ENCODE peak calls at places on chromosomes 3 and 15, in four cellular contexts. W is GM12878, K is HCT116, Z is K562. T is an unnamed sample.

GRCh38 chr3:46010519-46011113 is 15.0 kb upstream of the FYCO1 start:
- DNase-seq in W (no peak), K (no peak), Z (no peak), T (no peak)

GRCh38 chr3:184572528-184573270 is 11.1 kb downstream of the EPHB3 start:
- DNase-seq in W (no peak), K (no peak), Z (no peak), T (no peak)

GRCh38 chr3:58206406-58207011 is 4.3 kb downstream of the DNASE1L3 start:
- DNase-seq in W (no peak), K (no peak), Z (no peak), T (no peak)

GRCh38 chr3:177357352-177358084 is 160.2 kb upstream of the TBL1XR1 start:
- DNase-seq in W (no peak), K (peak; percentile 97), Z (peak; percentile 84), T (peak; percentile 43)

GRCh38 chr15:32928876-32929275 is 211.1 kb downstream of the GREM1 start:
- DNase-seq in W (no peak), K (no peak), Z (no peak), T (no peak)

GRCh38 chr15:27846722-27847420 is 252.2 kb downstream of the OCA2 start:
- DNase-seq in W (no peak), K (no peak), Z (no peak), T (peak; percentile 33)

GRCh38 chr15:90839187-90840071 is 29.0 kb upstream of the FURIN start:
- DNase-seq in W (no peak), K (no peak), Z (no peak), T (peak; percentile 85)

GRCh38 chr15:92619380-92620101 is 36.0 kb downstream of the FAM174B start:
- DNase-seq in W (no peak), K (no peak), Z (no peak), T (no peak)

GRCh38 chr3:69524826-69525225 is 138.9 kb upstream of the FRMD4B start:
- DNase-seq in W (no peak), K (no peak), Z (no peak), T (no peak)

GRCh38 chr3:139355502-139355901 is 11.7 kb downstream of the MRPS22 start:
- DNase-seq in W (no peak), K (no peak), Z (no peak), T (no peak)

GRCh38 chr15:51751687-51752683 is 588 bp downstream of the TMOD2 start:
- DNase-seq in W (no peak), K (no peak), Z (peak; percentile 44), T (no peak)

GRCh38 chr15:64263567-64263966 is 92.4 kb downstream of the CSNK1G1 start:
- DNase-seq in W (peak; percentile 19), K (no peak), Z (no peak), T (no peak)

GRCh38 chr3:71611099-71611498 is 27.6 kb upstream of the FOXP1 start:
- DNase-seq in W (no peak), K (no peak), Z (no peak), T (no peak)

GRCh38 chr3:184361532-184361931 is at the start of the genes CLCN2 and POLR2H:
- DNase-seq in W (no peak), K (no peak), Z (peak; percentile 81), T (no peak)

GRCh38 chr3:100437879-100438622 is 36.7 kb downstream of the LNP1 start:
- DNase-seq in W (no peak), K (no peak), Z (no peak), T (no peak)

GRCh38 chr15:75212200-75212858 is 10.6 kb downstream of the C15orf39 start:
- DNase-seq in W (no peak), K (no peak), Z (no peak), T (no peak)

GRCh38 chr15:48720646-48721045 is 75.1 kb upstream of the FBN1 start:
- DNase-seq in W (no peak), K (no peak), Z (no peak), T (no peak)

GRCh38 chr3:71905426-71905825 is 120.5 kb upstream of the PROK2 start:
- DNase-seq in W (peak; percentile 38), K (no peak), Z (no peak), T (no peak)

GRCh38 chr3:24340966-24341365 is 153.7 kb downstream of the THRB start:
- DNase-seq in W (no peak), K (no peak), Z (no peak), T (no peak)

GRCh38 chr3:24341668-24342067 is 153.0 kb downstream of the THRB start:
- DNase-seq in W (no peak), K (no peak), Z (no peak), T (no peak)

GRCh38 chr3:24338409-24338808 is 156.2 kb downstream of the THRB start:
- DNase-seq in W (no peak), K (no peak), Z (no peak), T (no peak)

GRCh38 chr3:24339266-24339825 is 155.3 kb downstream of the THRB start:
- DNase-seq in W (no peak), K (no peak), Z (no peak), T (no peak)

DNA sequence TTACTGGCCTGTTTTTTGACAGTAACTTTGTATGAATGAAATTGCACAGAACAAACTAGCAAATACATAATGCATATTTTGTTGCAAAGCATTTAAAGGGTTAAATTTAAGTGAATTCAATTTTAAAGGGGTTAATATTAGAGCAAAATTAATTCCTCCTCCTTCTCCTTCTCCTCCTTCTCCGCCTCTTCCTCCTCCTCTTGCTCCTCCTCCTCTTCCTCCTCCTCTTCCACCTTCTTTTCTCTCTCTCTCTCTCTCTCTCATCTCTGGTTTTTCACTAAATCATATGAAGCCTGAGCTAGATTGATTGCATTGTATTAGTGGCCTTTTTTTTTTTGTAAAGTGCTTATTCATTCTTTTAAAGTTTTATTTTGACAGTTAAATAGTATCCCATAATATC is 154.5 kb downstream of the THRB start:
- DNase-seq in W (no peak), K (no peak), Z (no peak), T (no peak)
- TF ChIP-seq EGR1 in W (no peak), K (no peak), Z (no peak), T (no peak)

GRCh38 chr3:197908957-197909701 is 40.9 kb upstream of the RPL35A start:
- DNase-seq in W (no peak), K (no peak), Z (no peak), T (no peak)

GRCh38 chr3:197907196-197907595 is 42.8 kb upstream of the RPL35A start:
- DNase-seq in W (no peak), K (no peak), Z (no peak), T (no peak)

GRCh38 chr3:197913981-197914380 is 36.0 kb upstream of the RPL35A start:
- DNase-seq in W (no peak), K (no peak), Z (no peak), T (no peak)

GRCh38 chr3:197912770-197913476 is 37.1 kb upstream of the RPL35A start:
- DNase-seq in W (no peak), K (no peak), Z (no peak), T (no peak)
- TF ChIP-seq EGR1 in W (no peak), K (no peak), Z (no peak), T (peak; percentile 6)

GRCh38 chr3:1561397-1561796 is 468.6 kb downstream of the CNTN6 start:
- DNase-seq in W (no peak), K (no peak), Z (no peak), T (no peak)
- TF ChIP-seq EGR1 in W (no peak), K (no peak), Z (no peak), T (no peak)

GRCh38 chr3:4228295-4228694 is 74.9 kb upstream of the SETMAR start:
- DNase-seq in W (no peak), K (no peak), Z (no peak), T (no peak)
- TF ChIP-seq EGR1 in W (no peak), K (no peak), Z (no peak), T (no peak)

DNA sequence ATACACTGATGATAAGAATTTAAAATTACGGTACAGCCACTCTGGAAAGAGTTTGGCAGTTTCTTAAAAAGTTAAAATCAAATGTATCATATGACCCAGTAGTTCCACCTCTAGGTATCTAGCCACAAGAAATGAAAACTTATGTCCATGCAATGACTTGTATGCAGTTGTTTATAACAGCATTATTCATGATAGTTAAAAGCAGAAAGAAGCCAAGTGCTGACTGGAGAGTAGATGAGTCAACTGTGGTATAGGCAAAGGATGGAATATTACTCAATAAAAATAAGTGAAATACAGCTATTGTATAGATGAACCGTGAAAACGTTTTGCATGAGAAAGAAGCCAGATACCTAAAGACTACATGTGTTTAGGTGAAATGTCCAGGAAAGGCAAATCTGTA is 14.8 kb downstream of the GPR87 start:
- DNase-seq in W (no peak), K (no peak), Z (no peak), T (no peak)
- TF ChIP-seq EGR1 in W (no peak), K (no peak), Z (no peak), T (no peak)

T was measured in H1.